ENCODE peak calls at places on chromosome 10, in six cellular contexts. I, U, C, N, Z and D are unnamed samples. For H3K27me3, the result is how much of the 10 kb centered on the place peaks cover.

GRCh38 chr10:60753817-60754216 is 24.5 kb upstream of the CDK1 start:
- DNase-seq in U (no peak), C (no peak), Z (no peak), N (no peak), I (no peak), D (no peak)

GRCh38 chr10:18205098-18205834 is 65.0 kb downstream of the CACNB2 start:
- DNase-seq in I (no peak), U (no peak), C (no peak), Z (no peak), N (no peak), D (no peak)

GRCh38 chr10:74151879-74152722 is 1.1 kb downstream of the ADK start:
- DNase-seq in I (no peak), Z (no peak), C (no peak), N (no peak), U (peak), D (no peak)

GRCh38 chr10:16944081-16944922 is 127.1 kb upstream of the RSU1 start:
- DNase-seq in N (no peak), Z (no peak), U (no peak), C (no peak), I (peak), D (no peak)

GRCh38 chr10:129764011-129764900 is 199.8 kb downstream of the EBF3 start:
- DNase-seq in N (no peak), C (no peak), I (no peak), U (no peak), Z (no peak), D (peak)

GRCh38 chr10:75080554-75080953 is 30.9 kb upstream of the SAMD8 start:
- DNase-seq in N (no peak), I (no peak), C (no peak), Z (no peak), U (no peak), D (no peak)

GRCh38 chr10:50582766-50583762 is 40.7 kb downstream of the SGMS1 start:
- DNase-seq in N (no peak), U (no peak), I (no peak), Z (no peak), C (no peak), D (no peak)

GRCh38 chr10:47374611-47375536 is 9.2 kb downstream of the ZNF488 start:
- DNase-seq in Z (no peak), I (no peak), N (no peak), C (no peak), U (peak), D (no peak)

GRCh38 chr10:76080991-76081390 is 649.6 kb downstream of the LRMDA start:
- DNase-seq in I (no peak), U (no peak), Z (no peak), N (no peak), C (no peak), D (no peak)

GRCh38 chr10:72065439-72066025 is 22.8 kb downstream of the SPOCK2 start:
- DNase-seq in I (no peak), U (no peak), Z (no peak), N (no peak), C (no peak), D (no peak)

GRCh38 chr10:121662945-121663917 is 65.0 kb upstream of the FGFR2 start:
- DNase-seq in C (no peak), N (peak), I (no peak), U (no peak), Z (no peak), D (no peak)

GRCh38 chr10:93680414-93681047 is 21.9 kb downstream of the FRA10AC1 start:
- DNase-seq in I (no peak), N (no peak), U (no peak), C (no peak), Z (no peak), D (no peak)

GRCh38 chr10:104321716-104322415 is 16.4 kb downstream of the ITPRIP start:
- DNase-seq in U (no peak), N (no peak), I (no peak), C (no peak), Z (no peak), D (no peak)

GRCh38 chr10:22997102-22997501 is 69.2 kb downstream of the ARMC3 start:
- DNase-seq in I (no peak), Z (no peak), C (no peak), U (no peak), N (no peak), D (no peak)

GRCh38 chr10:21724020-21724589 is 190.1 kb downstream of the MLLT10 start:
- DNase-seq in I (no peak), Z (no peak), N (no peak), C (no peak), U (no peak), D (no peak)

GRCh38 chr10:122980209-122981065 is at the start of gene PSTK:
- DNase-seq in U (peak), C (peak), Z (peak), I (peak), N (peak), D (peak)

GRCh38 chr10:119541459-119542356 is 811 bp downstream of the RGS10 start:
- DNase-seq in Z (peak), U (no peak), N (peak), I (peak), C (peak), D (no peak)

GRCh38 chr10:122286872-122287271 is 15.8 kb downstream of the BTBD16 start:
- DNase-seq in C (peak), Z (no peak), N (peak), U (no peak), I (peak), D (no peak)

GRCh38 chr10:92222603-92223275 is 68.1 kb downstream of the CPEB3 start:
- DNase-seq in U (no peak), Z (no peak), I (no peak), C (no peak), N (no peak), D (no peak)

GRCh38 chr10:51886438-51887068 is 187.2 kb upstream of the CSTF2T start:
- DNase-seq in C (no peak), N (no peak), Z (no peak), I (no peak), U (no peak), D (no peak)

GRCh38 chr10:84360634-84361365 is 32.4 kb downstream of the CCSER2 start:
- DNase-seq in I (no peak), C (no peak), U (no peak), Z (no peak), N (no peak), D (no peak)

DNA sequence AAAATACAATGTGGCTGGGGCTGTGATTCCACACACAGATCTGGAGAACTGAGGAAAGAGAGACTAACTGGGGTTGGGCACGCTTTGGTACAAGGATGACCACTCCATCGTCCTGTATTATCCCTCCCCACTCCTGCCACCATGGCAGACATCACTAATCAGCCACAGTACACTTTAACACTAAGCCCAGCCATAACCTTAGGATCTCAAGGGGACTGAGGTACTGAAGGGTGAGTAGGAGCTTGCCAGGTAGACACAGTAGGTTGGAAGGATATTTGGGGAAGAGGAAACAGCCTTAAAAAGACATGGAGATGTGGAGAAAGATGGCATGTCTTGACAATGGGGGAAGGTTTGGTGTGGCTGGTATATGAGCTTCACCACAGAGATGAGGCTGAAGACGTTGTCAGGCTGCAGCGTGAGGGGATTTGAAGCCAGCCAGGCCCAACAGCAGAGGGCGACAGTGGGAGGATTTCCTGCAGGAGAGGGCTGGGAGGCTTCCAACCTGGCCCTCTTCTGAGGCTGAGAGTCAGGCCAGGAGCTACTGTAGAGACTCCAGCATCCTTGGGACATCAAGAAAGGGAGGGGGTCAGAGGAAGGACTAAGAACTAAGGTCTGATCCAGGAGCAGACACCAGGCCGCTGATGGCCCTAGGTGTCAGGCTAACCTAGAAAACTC is 58.6 kb upstream of the COL13A1 start:
- DNase-seq in C (no peak), I (no peak), U (no peak), N (no peak), Z (no peak), D (no peak)
- H3K27me3 ChIP-seq in C (under half), I (under half), U (under half), N (under half), Z (under half), D (under half)

DNA sequence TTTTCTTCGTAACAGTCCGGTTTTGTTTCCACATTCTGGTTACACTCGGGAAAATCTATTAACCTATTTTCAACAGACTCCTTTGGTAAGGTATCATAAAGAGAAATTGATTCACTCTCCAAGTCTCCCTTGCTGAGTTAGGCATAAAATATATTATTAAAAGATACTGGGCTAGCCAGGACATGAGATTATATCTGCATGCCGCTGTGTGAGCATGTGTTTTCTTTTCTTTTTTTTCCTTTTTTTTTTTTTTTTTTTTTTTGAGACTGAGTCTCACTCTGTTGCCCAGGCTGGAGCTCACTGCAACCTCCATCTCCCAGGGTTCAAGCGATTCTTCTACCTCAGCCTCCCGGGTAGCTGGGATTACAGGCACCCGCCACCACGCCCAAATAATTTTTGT is 23.0 kb upstream of the SFMBT2 start:
- DNase-seq in N (no peak), C (no peak), U (no peak), I (no peak), Z (no peak), D (no peak)
- H3K4me3 ChIP-seq in N (no peak), C (no peak), U (no peak), I (no peak), Z (no peak), D (no peak)

DNA sequence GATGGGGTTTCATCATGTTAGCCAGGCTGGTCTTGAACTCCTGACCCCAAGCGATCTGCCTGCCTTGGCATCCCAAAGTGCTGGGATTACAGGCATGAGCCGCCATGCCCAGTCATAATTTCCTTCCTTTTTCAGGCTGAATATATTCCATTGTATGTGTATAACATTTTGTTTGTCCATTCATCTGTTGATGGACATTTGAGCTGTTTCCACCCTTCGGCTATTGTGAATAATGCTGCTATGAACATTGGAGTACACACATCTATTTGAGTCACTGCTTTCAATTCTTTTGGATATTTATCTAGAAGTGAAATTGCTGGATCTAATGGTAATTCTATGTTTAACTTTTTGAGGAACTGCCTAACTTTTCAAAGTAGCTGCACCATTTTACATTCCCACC is 34.6 kb downstream of the TLX1 start:
- DNase-seq in U (no peak), Z (no peak), N (no peak), C (no peak), I (no peak), D (no peak)
- H3K27me3 ChIP-seq in U (half or more), Z (under half), N (under half), C (half or more), I (under half), D (under half)

GRCh38 chr10:100347568-100348195 is 649 bp downstream of the SCD start:
- DNase-seq in C (no peak), Z (no peak), U (no peak), N (no peak), I (no peak), D (no peak)
- H3K4me3 ChIP-seq in C (peak), Z (peak), U (peak), N (peak), I (peak), D (peak)

GRCh38 chr10:132783865-132784581 is 1.9 kb downstream of the NKX6-2 start:
- DNase-seq in U (no peak), Z (no peak), I (no peak), N (no peak), C (no peak), D (no peak)

GRCh38 chr10:132781556-132781955 is 4.4 kb downstream of the NKX6-2 start:
- DNase-seq in I (no peak), Z (no peak), C (no peak), U (no peak), N (no peak), D (no peak)

GRCh38 chr10:132784582-132785432 is 1.1 kb downstream of the NKX6-2 start:
- DNase-seq in U (no peak), N (no peak), C (no peak), I (no peak), Z (no peak), D (no peak)

GRCh38 chr10:132785433-132786278 is at the start of gene NKX6-2:
- DNase-seq in U (no peak), N (no peak), I (no peak), C (no peak), Z (no peak), D (peak)

DNA sequence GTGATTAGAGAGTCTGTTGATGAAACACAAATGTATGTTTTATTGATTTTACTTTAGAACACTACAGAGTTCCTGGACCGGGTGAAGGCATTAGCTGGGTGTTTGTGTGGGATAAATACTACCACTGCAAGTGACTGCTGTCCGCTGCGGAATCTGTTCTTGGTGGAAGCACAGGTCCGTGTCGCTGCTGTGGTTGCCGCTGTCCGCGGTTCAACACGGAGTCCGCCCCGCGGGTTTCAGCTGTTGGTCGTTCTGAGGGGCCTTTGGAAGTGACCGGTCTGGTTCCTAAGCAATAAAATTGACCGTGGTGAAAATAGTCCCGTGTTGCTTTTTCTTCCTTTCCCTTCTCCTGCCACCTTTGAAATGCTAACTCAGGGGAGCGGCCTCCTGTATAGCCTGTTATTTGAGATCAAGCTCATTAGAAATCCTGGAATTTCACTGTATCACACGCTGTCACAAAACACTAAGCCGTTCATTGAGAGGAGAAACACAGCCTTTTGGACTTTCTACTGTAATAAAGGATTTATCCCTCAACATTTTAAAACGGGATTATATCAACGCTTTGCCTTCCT is 2.7 kb downstream of the NKX6-2 start:
- DNase-seq in C (no peak), I (no peak), N (no peak), U (no peak), Z (no peak), D (no peak)
- H3K27me3 ChIP-seq in C (half or more), I (under half), N (under half), U (under half), Z (under half), D (under half)

GRCh38 chr10:15718495-15719061 is 1.1 kb downstream of the ITGA8 start:
- DNase-seq in U (no peak), Z (no peak), N (no peak), I (no peak), C (no peak), D (no peak)
- H3K4me3 ChIP-seq in U (no peak), Z (no peak), N (peak), I (peak), C (peak), D (peak)